ENCODE peak calls at places on chromosomes 3 and 15, in four cellular contexts. One of them, this sample, is unnamed.

GRCh38 chr3:97993526-97993925 is 21.3 kb upstream of the RIOX2 start:
- DNase-seq in thoracic aorta: no peak
- DNase-seq in IMR-90: no peak
- DNase-seq in colonic mucosa: no peak
- DNase-seq in this sample: no peak

GRCh38 chr15:77552066-77552465 is 80.6 kb downstream of the LINGO1 start:
- DNase-seq in colonic mucosa: peak; percentile 46
- DNase-seq in thoracic aorta: no peak
- DNase-seq in IMR-90: no peak
- DNase-seq in this sample: no peak

GRCh38 chr3:77319711-77320110 is 279.8 kb downstream of the ROBO2 start:
- DNase-seq in thoracic aorta: no peak
- DNase-seq in IMR-90: peak; percentile 39
- DNase-seq in colonic mucosa: no peak
- DNase-seq in this sample: no peak

GRCh38 chr3:160448845-160449659 is 534 bp downstream of the TRIM59 start:
- DNase-seq in colonic mucosa: no peak
- DNase-seq in IMR-90: peak; percentile 55
- DNase-seq in thoracic aorta: no peak
- DNase-seq in this sample: peak; percentile 49

GRCh38 chr3:127646501-127647046 is 17.6 kb downstream of the PODXL2 start:
- DNase-seq in thoracic aorta: no peak
- DNase-seq in IMR-90: no peak
- DNase-seq in colonic mucosa: no peak
- DNase-seq in this sample: no peak

GRCh38 chr15:89167267-89168176 is 53.9 kb downstream of the RLBP1 start:
- DNase-seq in colonic mucosa: no peak
- DNase-seq in IMR-90: peak; percentile 65
- DNase-seq in thoracic aorta: peak; percentile 45
- DNase-seq in this sample: no peak

GRCh38 chr3:121735047-121735696 is 14.4 kb downstream of the GOLGB1 start:
- DNase-seq in thoracic aorta: no peak
- DNase-seq in colonic mucosa: no peak
- DNase-seq in IMR-90: peak; percentile 54
- DNase-seq in this sample: no peak

GRCh38 chr3:30523366-30523765 is 83.0 kb upstream of the TGFBR2 start:
- DNase-seq in colonic mucosa: no peak
- DNase-seq in IMR-90: no peak
- DNase-seq in thoracic aorta: no peak
- DNase-seq in this sample: no peak

GRCh38 chr3:138078096-138078495 is 37.3 kb downstream of the DZIP1L start:
- DNase-seq in colonic mucosa: no peak
- DNase-seq in thoracic aorta: no peak
- DNase-seq in IMR-90: peak; percentile 72
- DNase-seq in this sample: no peak

GRCh38 chr15:73956276-73957086 is 30.2 kb downstream of the LOXL1 start:
- DNase-seq in IMR-90: peak; percentile 92
- DNase-seq in colonic mucosa: no peak
- DNase-seq in thoracic aorta: no peak
- DNase-seq in this sample: no peak

GRCh38 chr15:84685304-84685703 is 27.3 kb upstream of the NMB start:
- DNase-seq in thoracic aorta: peak; percentile 15
- DNase-seq in colonic mucosa: no peak
- DNase-seq in IMR-90: peak; percentile 82
- DNase-seq in this sample: peak; percentile 72

GRCh38 chr15:47586653-47587224 is 130.6 kb upstream of the SEMA6D start:
- DNase-seq in colonic mucosa: peak; percentile 82
- DNase-seq in IMR-90: no peak
- DNase-seq in thoracic aorta: no peak
- DNase-seq in this sample: peak; percentile 61

GRCh38 chr3:148128136-148128535 is 569.6 kb upstream of the AGTR1 start:
- DNase-seq in thoracic aorta: no peak
- DNase-seq in IMR-90: no peak
- DNase-seq in colonic mucosa: no peak
- DNase-seq in this sample: no peak

GRCh38 chr3:123193448-123194101 is 8.2 kb upstream of the SEC22A start:
- DNase-seq in thoracic aorta: no peak
- DNase-seq in IMR-90: no peak
- DNase-seq in colonic mucosa: no peak
- DNase-seq in this sample: no peak

GRCh38 chr3:115099115-115099884 is 47.8 kb downstream of the ZBTB20 start:
- DNase-seq in thoracic aorta: no peak
- DNase-seq in IMR-90: peak; percentile 17
- DNase-seq in colonic mucosa: no peak
- DNase-seq in this sample: no peak

GRCh38 chr3:115100172-115100571 is 46.9 kb downstream of the ZBTB20 start:
- DNase-seq in colonic mucosa: peak; percentile 40
- DNase-seq in IMR-90: peak; percentile 70
- DNase-seq in thoracic aorta: no peak
- DNase-seq in this sample: no peak

GRCh38 chr3:115092220-115092791 is 54.8 kb downstream of the ZBTB20 start:
- DNase-seq in thoracic aorta: no peak
- DNase-seq in colonic mucosa: peak; percentile 52
- DNase-seq in IMR-90: peak; percentile 69
- DNase-seq in this sample: peak; percentile 80

GRCh38 chr3:115098354-115099073 is 48.6 kb downstream of the ZBTB20 start:
- DNase-seq in thoracic aorta: no peak
- DNase-seq in colonic mucosa: no peak
- DNase-seq in IMR-90: no peak
- DNase-seq in this sample: no peak

DNA sequence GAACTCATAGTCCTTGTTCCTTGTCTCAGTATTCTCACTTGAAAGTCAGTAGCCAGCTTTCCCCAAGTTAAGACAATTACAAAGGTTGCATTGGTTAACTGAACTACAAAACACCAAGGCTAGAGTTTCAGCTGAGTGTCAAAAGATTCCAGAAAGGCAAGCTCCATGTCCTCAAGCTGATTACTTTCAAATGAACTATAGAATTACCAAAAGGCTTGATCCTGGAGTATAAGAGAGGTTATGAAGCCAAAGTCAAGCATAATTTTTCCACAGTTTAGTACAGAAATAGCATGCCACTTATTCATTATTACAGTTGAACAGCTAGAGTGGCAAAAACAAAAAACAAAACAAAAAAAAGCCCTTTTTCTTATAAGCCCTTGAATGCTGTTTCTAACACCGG is 51.9 kb downstream of the ZBTB20 start:
- DNase-seq in colonic mucosa: no peak
- DNase-seq in thoracic aorta: no peak
- DNase-seq in IMR-90: no peak
- DNase-seq in this sample: no peak
- H3K4me1 ChIP-seq in colonic mucosa: no peaks in the 10 kb centered on the region
- H3K4me1 ChIP-seq in thoracic aorta: peaks cover 21% of the 10 kb centered on the region
- H3K4me1 ChIP-seq in IMR-90: no peaks in the 10 kb centered on the region
- H3K4me1 ChIP-seq in this sample: peaks cover 2% of the 10 kb centered on the region

DNA sequence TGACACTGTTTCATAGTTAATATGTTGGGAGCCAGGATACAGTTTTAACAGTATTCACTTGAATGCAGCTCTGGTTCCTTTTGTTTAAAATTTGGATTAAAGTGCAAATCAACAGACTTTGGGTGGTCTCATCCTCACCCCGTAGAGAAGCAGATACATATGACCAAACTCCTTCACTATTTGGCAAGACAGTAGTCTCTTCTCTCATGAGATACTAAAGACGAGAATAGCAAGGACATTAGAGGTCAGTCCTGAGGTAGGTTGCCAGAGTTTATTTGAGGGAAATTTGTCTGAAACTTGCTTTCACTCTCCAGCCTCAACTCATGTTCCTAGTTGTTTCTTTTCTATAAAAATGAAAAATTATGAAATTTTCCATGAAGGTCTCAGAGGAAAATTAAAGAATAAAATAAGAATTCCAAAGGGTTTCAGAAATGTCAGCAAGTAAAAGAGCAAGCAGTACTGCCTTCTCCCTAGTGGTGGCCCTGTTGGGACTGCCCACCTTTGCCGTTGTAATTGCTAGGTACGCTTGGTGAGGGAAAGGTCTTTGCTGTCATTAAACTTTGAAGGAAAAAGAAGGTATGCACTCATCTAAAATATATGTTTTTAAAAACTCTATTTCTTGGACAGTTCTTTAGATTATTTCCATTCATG is 111.2 kb downstream of the CMSS1 start:
- DNase-seq in thoracic aorta: no peak
- DNase-seq in IMR-90: no peak
- DNase-seq in colonic mucosa: no peak
- DNase-seq in this sample: no peak
- H3K4me3 ChIP-seq in thoracic aorta: peak overlapping the region; percentile 54
- H3K4me3 ChIP-seq in IMR-90: no peak overlapping the region
- H3K4me3 ChIP-seq in colonic mucosa: no peak overlapping the region
- H3K4me3 ChIP-seq in this sample: no peak overlapping the region

GRCh38 chr3:43330981-43331380 is 44.6 kb downstream of the SNRK start:
- DNase-seq in thoracic aorta: no peak
- DNase-seq in IMR-90: peak; percentile 60
- DNase-seq in colonic mucosa: no peak
- DNase-seq in this sample: no peak

GRCh38 chr3:43327184-43327950 is 41.0 kb downstream of the SNRK start:
- DNase-seq in IMR-90: no peak
- DNase-seq in thoracic aorta: no peak
- DNase-seq in colonic mucosa: no peak
- DNase-seq in this sample: no peak

GRCh38 chr3:43323541-43323940 is 37.2 kb downstream of the SNRK start:
- DNase-seq in colonic mucosa: no peak
- DNase-seq in thoracic aorta: no peak
- DNase-seq in IMR-90: no peak
- DNase-seq in this sample: no peak

DNA sequence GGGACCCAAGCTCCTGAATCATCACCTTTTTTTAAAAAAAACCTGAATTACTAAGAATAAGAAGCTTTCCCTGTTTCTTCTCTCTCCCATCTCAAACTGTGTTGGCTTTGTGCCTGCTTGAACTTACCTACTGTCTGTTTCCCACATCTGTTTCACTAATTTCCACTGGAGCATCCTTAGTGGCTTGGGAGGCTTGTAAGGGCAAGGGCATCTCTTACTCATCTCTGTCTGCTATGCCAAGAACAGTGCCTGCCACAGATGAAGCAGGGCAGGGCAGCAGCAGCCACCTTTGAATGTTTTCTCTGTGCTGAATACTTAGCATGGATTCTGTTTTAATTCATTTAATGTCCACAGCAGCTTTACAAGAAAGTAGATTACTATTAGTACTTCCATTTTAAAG is 42.3 kb downstream of the SNRK start:
- DNase-seq in thoracic aorta: no peak
- DNase-seq in IMR-90: no peak
- DNase-seq in colonic mucosa: no peak
- DNase-seq in this sample: no peak
- H3K4me1 ChIP-seq in thoracic aorta: peaks cover 27% of the 10 kb centered on the region
- H3K4me1 ChIP-seq in IMR-90: no peaks in the 10 kb centered on the region
- H3K4me1 ChIP-seq in colonic mucosa: no peaks in the 10 kb centered on the region
- H3K4me1 ChIP-seq in this sample: peaks cover 9% of the 10 kb centered on the region

GRCh38 chr3:172083995-172084409 is 44.6 kb downstream of the FNDC3B start:
- DNase-seq in thoracic aorta: no peak
- DNase-seq in IMR-90: no peak
- DNase-seq in colonic mucosa: no peak
- DNase-seq in this sample: no peak

GRCh38 chr3:172082269-172082668 is 42.9 kb downstream of the FNDC3B start:
- DNase-seq in IMR-90: peak; percentile 95
- DNase-seq in thoracic aorta: no peak
- DNase-seq in colonic mucosa: no peak
- DNase-seq in this sample: no peak

GRCh38 chr3:172084871-172085556 is 45.6 kb downstream of the FNDC3B start:
- DNase-seq in thoracic aorta: no peak
- DNase-seq in IMR-90: peak; percentile 40
- DNase-seq in colonic mucosa: no peak
- DNase-seq in this sample: no peak

GRCh38 chr3:172080503-172080902 is 41.1 kb downstream of the FNDC3B start:
- DNase-seq in IMR-90: no peak
- DNase-seq in colonic mucosa: no peak
- DNase-seq in thoracic aorta: no peak
- DNase-seq in this sample: no peak

DNA sequence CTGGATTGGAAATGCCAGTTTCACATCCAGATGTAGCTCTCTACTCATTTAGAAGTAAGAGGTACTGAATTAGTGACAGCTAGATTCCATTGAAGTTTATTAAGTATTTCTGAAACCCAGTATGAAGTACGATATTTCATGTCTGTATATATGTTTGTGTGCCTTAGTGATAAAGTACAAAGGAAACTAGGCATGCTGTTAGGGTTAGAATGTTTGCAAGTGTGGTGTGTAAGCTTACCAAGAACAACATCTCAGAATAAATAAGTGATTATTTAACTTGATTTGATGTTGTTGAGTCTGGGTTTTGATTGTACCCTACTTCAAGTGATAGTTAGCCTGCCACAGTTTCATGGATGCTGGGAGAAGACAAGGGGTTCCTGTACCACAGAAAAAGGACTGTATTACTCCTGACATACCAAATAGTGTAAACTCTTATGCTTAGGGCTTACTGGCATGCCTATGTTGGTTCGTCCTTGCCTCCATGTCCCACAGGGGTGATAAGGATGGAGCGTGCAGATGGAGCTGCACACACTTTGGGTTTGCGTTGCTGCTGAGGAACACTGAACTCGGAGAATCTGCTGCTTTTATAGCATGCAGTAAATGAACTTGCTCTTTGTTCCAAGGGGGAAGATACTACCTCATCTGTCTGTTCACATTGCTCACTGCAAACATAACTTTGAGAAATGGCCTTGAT is 43.6 kb downstream of the FNDC3B start:
- DNase-seq in IMR-90: no peak
- DNase-seq in colonic mucosa: no peak
- DNase-seq in thoracic aorta: no peak
- DNase-seq in this sample: no peak
- H3K4me3 ChIP-seq in IMR-90: no peak overlapping the region
- H3K4me3 ChIP-seq in colonic mucosa: no peak overlapping the region
- H3K4me3 ChIP-seq in thoracic aorta: no peak overlapping the region
- H3K4me3 ChIP-seq in this sample: no peak overlapping the region

This sample was measured in right cardiac atrium.